ENCODE peak calls at places on chromosomes 1 and 21, in four cellular contexts. A, C, J and Z are unnamed samples.

GRCh38 chr21:27426196-27426595 is 459.3 kb upstream of the ADAMTS5 start:
- DNase-seq in A (no peak), C (no peak), J (no peak), Z (peak; percentile 4)

GRCh38 chr1:16719571-16720402 is 20.5 kb upstream of the RNU1-4 start:
- DNase-seq in A (no peak), C (peak; percentile 8), J (no peak), Z (peak; percentile 24)

GRCh38 chr1:8687053-8687452 is 130.4 kb downstream of the RERE start:
- DNase-seq in A (no peak), C (no peak), J (no peak), Z (no peak)

GRCh38 chr1:50967416-50968020 is 2.5 kb upstream of the CDKN2C start:
- DNase-seq in A (no peak), C (no peak), J (no peak), Z (no peak)

GRCh38 chr21:33032434-33033047 is 6.8 kb downstream of the OLIG2 start:
- DNase-seq in A (no peak), C (no peak), J (no peak), Z (no peak)

GRCh38 chr1:205976708-205977107 is 26.5 kb downstream of the RAB7B start:
- DNase-seq in A (no peak), C (no peak), J (no peak), Z (no peak)

GRCh38 chr21:21146587-21147373 is 148.6 kb downstream of the NCAM2 start:
- DNase-seq in A (no peak), C (peak; percentile 31), J (no peak), Z (no peak)

GRCh38 chr1:212746546-212746945 is 45.0 kb downstream of the NSL1 start:
- DNase-seq in A (no peak), C (no peak), J (no peak), Z (no peak)

GRCh38 chr21:39082656-39083376 is 100.4 kb downstream of the PSMG1 start:
- DNase-seq in A (peak; percentile 13), C (peak; percentile 61), J (no peak), Z (no peak)

GRCh38 chr1:241842565-241842964 is 5.4 kb upstream of the EXO1 start:
- DNase-seq in A (no peak), C (no peak), J (no peak), Z (no peak)

GRCh38 chr21:31161157-31161556 is 122.9 kb upstream of the KRTAP19-8 start:
- DNase-seq in A (no peak), C (no peak), J (no peak), Z (peak; percentile 44)

GRCh38 chr1:6145864-6146410 is 34.2 kb downstream of the CHD5 start:
- DNase-seq in A (no peak), C (no peak), J (no peak), Z (no peak)

DNA sequence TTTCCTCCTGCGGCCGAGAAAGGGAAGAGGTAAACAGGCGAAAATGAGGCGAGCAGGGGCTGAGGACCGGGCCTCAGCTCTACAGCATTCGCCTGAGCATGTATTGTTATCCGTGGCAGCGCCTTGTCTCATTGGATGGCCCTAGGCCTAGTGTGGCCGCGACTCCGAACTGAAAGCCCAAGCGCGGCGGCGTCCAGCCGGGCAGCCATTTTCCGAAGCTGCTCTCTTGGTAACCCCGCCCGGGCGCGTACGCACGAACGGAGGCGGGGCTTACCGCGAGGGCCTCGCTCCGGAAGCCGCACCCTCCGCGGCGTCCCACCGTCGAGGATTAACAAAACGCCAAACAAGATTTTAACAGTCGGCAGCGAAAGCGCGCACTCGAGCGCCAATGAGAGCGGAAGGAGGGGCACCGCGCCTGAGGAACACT is 797 bp upstream of the USP1 start:
- DNase-seq in A (no peak), C (no peak), J (no peak), Z (no peak)
- TF ChIP-seq REST in A (no peak), C (peak; percentile 74), J (no peak), Z (peak; percentile 54)

GRCh38 chr1:78122389-78122788 is 76.6 kb downstream of the GIPC2 start:
- DNase-seq in A (no peak), C (no peak), J (no peak), Z (no peak)

GRCh38 chr1:78121650-78122210 is 76.0 kb downstream of the GIPC2 start:
- DNase-seq in A (no peak), C (no peak), J (no peak), Z (no peak)

GRCh38 chr1:78132174-78132972 is 86.6 kb downstream of the GIPC2 start:
- DNase-seq in A (no peak), C (no peak), J (no peak), Z (no peak)

DNA sequence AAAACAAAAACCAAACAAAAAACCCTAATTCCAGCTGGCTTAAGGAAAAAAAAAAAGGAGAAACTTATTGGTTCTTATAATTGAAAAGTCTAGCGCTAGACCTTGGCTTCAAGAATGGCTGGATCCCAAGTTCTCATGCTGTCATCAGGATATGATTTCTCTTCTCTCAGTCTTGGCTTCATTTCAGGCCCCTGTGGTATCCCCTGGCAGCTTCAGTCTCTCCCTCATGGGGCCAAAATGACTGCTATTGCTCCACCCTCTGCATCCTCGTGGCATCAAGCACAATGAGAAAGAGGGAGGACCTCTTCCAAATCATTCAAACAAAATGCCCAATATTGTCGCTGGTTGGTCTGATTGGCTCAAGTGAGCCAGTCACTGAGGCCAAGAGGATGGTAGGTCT is 80.7 kb downstream of the GIPC2 start:
- DNase-seq in A (no peak), C (no peak), J (no peak), Z (no peak)
- TF ChIP-seq CTCF in A (no peak), C (no peak), J (no peak), Z (no peak)

GRCh38 chr1:117117697-117118096 is 3.9 kb downstream of the TRIM45 start:
- DNase-seq in A (no peak), C (no peak), J (no peak), Z (no peak)
- TF ChIP-seq REST in A (no peak), C (no peak), J (no peak), Z (no peak)

DNA sequence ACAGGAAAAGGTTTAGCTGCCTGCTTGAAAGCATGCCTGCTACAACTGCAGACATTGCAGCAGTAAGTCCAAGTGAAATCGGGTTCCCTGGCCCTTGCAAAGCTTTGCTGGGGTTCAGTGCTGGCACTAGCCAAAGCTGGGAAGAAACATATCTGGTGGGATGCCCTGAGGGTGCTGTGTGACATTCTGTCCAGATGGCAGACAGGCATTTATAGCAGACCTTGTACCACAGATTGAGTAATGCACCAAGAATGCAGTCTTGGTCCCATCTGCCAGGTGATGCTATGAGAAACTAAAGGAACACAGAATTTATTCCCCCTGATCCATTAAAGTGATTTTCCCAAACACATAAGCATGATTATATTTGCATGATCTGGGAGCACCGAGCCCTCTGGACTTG is 223.6 kb upstream of the FAM78B start:
- DNase-seq in A (no peak), C (no peak), J (no peak), Z (peak; percentile 15)
- TF ChIP-seq CTCF in A (no peak), C (no peak), J (no peak), Z (no peak)

DNA sequence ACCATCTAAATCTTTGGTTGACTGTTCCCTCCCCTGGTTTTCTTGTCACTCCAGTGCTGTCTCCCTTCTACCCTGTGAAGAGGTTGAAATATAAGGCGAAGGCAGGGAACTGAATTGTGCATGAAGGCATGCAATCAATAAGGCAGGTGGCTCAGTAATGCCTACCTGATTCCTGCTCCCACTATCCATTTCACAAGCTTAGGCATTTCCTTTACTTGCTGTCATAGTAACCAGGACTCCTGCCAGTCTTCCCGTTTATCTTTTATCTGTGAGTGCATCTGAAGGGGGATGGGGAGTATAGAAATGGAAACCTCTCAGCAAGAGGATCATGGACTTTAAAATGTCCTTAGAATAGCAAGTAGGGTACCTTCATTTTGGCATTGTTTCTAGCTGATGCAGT is 40.5 kb downstream of the MRPS6 start:
- DNase-seq in A (no peak), C (no peak), J (no peak), Z (no peak)
- TF ChIP-seq REST in A (no peak), C (no peak), J (no peak), Z (no peak)

DNA sequence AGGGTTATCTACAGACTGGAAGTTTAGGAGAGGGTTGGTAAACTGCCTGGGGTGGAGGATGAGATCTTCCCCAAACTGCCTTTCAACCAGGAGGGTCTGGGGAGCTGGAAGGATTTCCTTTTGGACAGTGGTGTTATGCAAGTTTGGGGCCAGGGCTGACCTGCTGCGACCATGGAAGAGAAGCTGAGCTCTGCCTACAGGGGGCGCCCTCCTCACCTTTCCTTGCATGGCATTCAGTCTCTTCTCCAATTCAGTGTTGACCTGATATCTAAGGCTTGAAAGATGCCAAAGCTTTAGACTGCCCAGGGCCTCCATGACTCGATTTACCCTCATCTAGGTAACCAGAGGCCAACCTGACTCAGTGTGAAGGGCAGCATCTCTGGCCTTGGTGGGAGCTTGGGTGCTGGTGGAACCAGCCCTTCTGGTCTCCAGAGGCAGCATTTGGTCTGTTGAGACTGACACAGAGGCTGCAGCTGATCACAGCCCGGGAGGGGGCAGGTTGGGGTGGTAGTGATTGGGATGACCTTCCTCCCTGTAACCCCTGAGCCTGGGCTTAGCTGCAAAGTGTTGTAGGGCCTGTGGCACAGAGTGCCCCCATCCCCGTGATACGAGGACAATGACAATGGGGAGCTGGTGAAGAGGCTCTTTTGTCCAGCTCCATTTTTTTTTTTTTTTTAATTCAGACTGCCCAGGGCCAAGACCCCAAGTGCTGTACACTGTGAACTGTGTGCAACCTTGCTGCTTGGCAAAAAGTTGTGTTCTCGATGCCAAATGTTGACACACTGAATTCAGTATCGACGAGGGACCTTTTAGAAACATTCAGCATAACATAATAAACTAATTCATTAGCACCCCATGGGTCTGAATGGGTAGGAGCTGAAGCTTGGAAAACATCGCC is 169.9 kb downstream of the GRIK3 start:
- DNase-seq in A (peak; percentile 16), C (peak; percentile 76), J (no peak), Z (peak; percentile 46)
- TF ChIP-seq CTCF in A (peak; percentile 88), C (peak; percentile 63), J (no peak), Z (peak; percentile 23)

GRCh38 chr1:168774241-168774640 is 45.2 kb upstream of the DPT start:
- DNase-seq in A (no peak), C (no peak), J (no peak), Z (no peak)

GRCh38 chr1:168766568-168766967 is 37.6 kb upstream of the DPT start:
- DNase-seq in A (no peak), C (no peak), J (no peak), Z (no peak)

GRCh38 chr1:168772428-168772827 is 43.4 kb upstream of the DPT start:
- DNase-seq in A (no peak), C (no peak), J (no peak), Z (no peak)

GRCh38 chr1:168767885-168768584 is 39.0 kb upstream of the DPT start:
- DNase-seq in A (no peak), C (no peak), J (no peak), Z (no peak)

GRCh38 chr1:168771104-168771630 is 42.2 kb upstream of the DPT start:
- DNase-seq in A (no peak), C (no peak), J (no peak), Z (no peak)
- TF ChIP-seq REST in A (no peak), C (no peak), J (no peak), Z (no peak)

GRCh38 chr1:1788646-1789431 is 10.6 kb upstream of the NADK start:
- DNase-seq in A (no peak), C (peak; percentile 48), J (peak; percentile 28), Z (peak; percentile 53)
- TF ChIP-seq CTCF in A (peak; percentile 52), C (peak; percentile 55), J (no peak), Z (peak; percentile 49)